ENCODE peak calls at places on chromosomes 11 and 22, in five cellular contexts. T is RWPE1, H is suprapubic skin, B is left lung, X is dorsolateral prefrontal cortex. S is an unnamed sample.

GRCh38 chr11:59582006-59582405 is 33.6 kb downstream of the OSBP start:
- DNase-seq in T (no peak), B (no peak), X (no peak), H (no peak), S (no peak)

GRCh38 chr22:43823353-43823908 is 11.3 kb upstream of the EFCAB6 start:
- DNase-seq in T (no peak), X (no peak), B (peak; percentile 84), H (peak; percentile 38), S (no peak)

GRCh38 chr22:20131593-20131855 is at the start of gene ZDHHC8:
- DNase-seq in B (no peak), X (no peak), H (no peak), T (no peak), S (peak; percentile 54)

GRCh38 chr11:40247023-40247422 is 1212.4 kb downstream of the LRRC4C start:
- DNase-seq in X (no peak), B (no peak), T (no peak), H (no peak), S (no peak)

GRCh38 chr11:119338318-119338890 is 2.3 kb downstream of the C1QTNF5 start:
- DNase-seq in B (no peak), T (peak; percentile 73), X (peak; percentile 79), H (no peak), S (peak; percentile 48)

GRCh38 chr11:20161230-20161918 is 1.1 kb upstream of the DBX1 start:
- DNase-seq in X (no peak), T (no peak), H (no peak), B (no peak), S (no peak)

GRCh38 chr11:113178671-113179070 is 135.7 kb upstream of the TTC12 start:
- DNase-seq in T (no peak), X (no peak), H (no peak), B (no peak), S (no peak)

GRCh38 chr11:8917157-8917820 is 6.3 kb downstream of the AKIP1 start:
- DNase-seq in B (no peak), T (peak; percentile 69), X (no peak), H (no peak), S (no peak)

GRCh38 chr11:35289821-35290220 is 129.5 kb downstream of the SLC1A2 start:
- DNase-seq in X (no peak), B (no peak), T (no peak), H (no peak), S (no peak)

GRCh38 chr11:58731819-58732218 is at the start of gene GLYAT:
- DNase-seq in H (no peak), T (no peak), B (no peak), X (no peak), S (no peak)

GRCh38 chr22:43436536-43437267 is 24.9 kb downstream of the MPPED1 start:
- DNase-seq in T (no peak), H (no peak), B (no peak), X (no peak), S (no peak)

GRCh38 chr11:8692417-8692816 is 9.8 kb downstream of the RPL27A start:
- DNase-seq in H (peak; percentile 11), T (no peak), B (no peak), X (no peak), S (no peak)

GRCh38 chr11:122981388-122982264 is at the start of gene BSX:
- DNase-seq in T (peak; percentile 64), B (peak; percentile 84), X (no peak), H (peak; percentile 63), S (peak; percentile 11)

GRCh38 chr22:23281053-23281405 is 100.7 kb downstream of the BCR start:
- DNase-seq in X (no peak), B (no peak), H (no peak), T (no peak), S (no peak)

GRCh38 chr11:86515297-86516094 is 140.8 kb downstream of the CCDC81 start:
- DNase-seq in T (peak; percentile 86), X (no peak), B (no peak), H (no peak), S (peak; percentile 3)

GRCh38 chr22:49306632-49306975 is 521.1 kb downstream of the BRD1 start:
- DNase-seq in T (no peak), H (peak; percentile 40), B (peak; percentile 68), X (peak; percentile 15), S (no peak)

GRCh38 chr11:113644605-113645004 is 61.5 kb downstream of the TMPRSS5 start:
- DNase-seq in H (no peak), T (no peak), X (no peak), B (no peak), S (no peak)

GRCh38 chr11:34238966-34239365 is 118.8 kb downstream of the ABTB2 start:
- DNase-seq in H (no peak), X (no peak), T (no peak), B (no peak), S (no peak)

GRCh38 chr11:95154514-95154913 is 64.9 kb downstream of the ENDOD1 start:
- DNase-seq in T (peak; percentile 68), B (no peak), H (no peak), X (no peak), S (no peak)

GRCh38 chr11:19237813-19238212 is 2.9 kb downstream of the E2F8 start:
- DNase-seq in T (no peak), B (no peak), H (no peak), X (no peak), S (no peak)

GRCh38 chr22:44098021-44098739 is 74.1 kb downstream of the PARVB start:
- DNase-seq in T (no peak), X (no peak), B (peak; percentile 55), H (no peak), S (no peak)

GRCh38 chr22:44210721-44211120 is 30.0 kb downstream of the PARVG start:
- DNase-seq in T (no peak), H (no peak), B (no peak), X (no peak), S (no peak)

GRCh38 chr11:23284626-23285025 is 424.4 kb upstream of the CCDC179 start:
- DNase-seq in H (no peak), X (no peak), T (no peak), B (no peak), S (no peak)

GRCh38 chr11:10581481-10582019 is 13.1 kb upstream of the LYVE1 start:
- DNase-seq in X (no peak), T (peak; percentile 27), B (peak; percentile 84), H (no peak), S (no peak)

GRCh38 chr22:50527921-50528681 is 1.7 kb downstream of the TYMP start:
- DNase-seq in T (no peak), B (peak; percentile 49), X (no peak), H (no peak), S (no peak)

GRCh38 chr22:37079668-37080171 is 28.2 kb downstream of the KCTD17 start:
- DNase-seq in H (no peak), B (peak; percentile 78), X (no peak), T (no peak), S (no peak)

GRCh38 chr11:60985991-60986915 is 14.8 kb downstream of the CD6 start:
- DNase-seq in X (no peak), H (peak; percentile 65), B (no peak), T (peak; percentile 66), S (no peak)

GRCh38 chr11:88631497-88631896 is 294.0 kb upstream of the CTSC start:
- DNase-seq in X (no peak), H (no peak), B (no peak), T (peak; percentile 20), S (no peak)

GRCh38 chr11:10022764-10023163 is 271.3 kb downstream of the SBF2 start:
- DNase-seq in T (no peak), H (no peak), B (no peak), X (no peak), S (no peak)

GRCh38 chr11:121461843-121462242 is 9.1 kb upstream of the SORL1-AS1 start:
- DNase-seq in H (no peak), X (no peak), B (no peak), T (no peak), S (no peak)

GRCh38 chr11:107928046-107928766 is at the start of gene RAB39A:
- DNase-seq in T (peak; percentile 98), H (peak; percentile 82), X (peak; percentile 95), B (peak; percentile 95), S (peak; percentile 67)

DNA sequence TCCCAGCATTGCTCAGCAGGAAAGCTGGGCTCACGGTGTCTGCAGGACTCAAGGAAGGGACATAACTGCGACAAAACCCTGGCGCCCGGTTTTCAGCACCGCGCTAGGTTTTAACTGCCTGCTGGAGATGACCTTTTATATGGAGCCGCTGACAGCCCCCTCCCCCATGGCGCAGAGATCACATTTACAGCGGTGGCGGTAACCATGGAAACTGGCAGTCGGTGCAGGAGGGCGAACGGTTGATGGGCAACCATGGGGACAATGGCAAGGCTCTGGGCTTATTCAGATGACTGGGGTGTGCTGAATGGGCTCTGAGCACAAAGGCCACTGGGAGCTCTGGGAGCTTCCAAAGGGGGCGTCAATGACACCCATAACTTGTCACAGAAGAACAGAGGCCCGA is 37.2 kb downstream of the CELSR1 start:
- DNase-seq in H (no peak), X (no peak), T (no peak), B (no peak), S (no peak)
- H3K27ac ChIP-seq in H (no peak overlapping the region), X (no peak overlapping the region), T (peak overlapping the region; percentile 86), B (no peak overlapping the region), S (no peak overlapping the region)

GRCh38 chr11:117663389-117663788 is 133.6 kb downstream of the DSCAML1 start:
- DNase-seq in H (no peak), T (no peak), B (peak; percentile 42), X (peak; percentile 67), S (peak; percentile 68)
- H3K27ac ChIP-seq in H (no peak overlapping the region), T (no peak overlapping the region), B (no peak overlapping the region), X (peak overlapping the region; percentile 95), S (peak overlapping the region; percentile 96)

GRCh38 chr11:1781593-1781975 is 17.9 kb upstream of the CTSD start:
- DNase-seq in T (no peak), X (no peak), H (no peak), B (no peak), S (no peak)

GRCh38 chr11:1780700-1781592 is 17.2 kb upstream of the CTSD start:
- DNase-seq in T (no peak), H (peak; percentile 62), B (peak; percentile 95), X (no peak), S (no peak)

GRCh38 chr11:1779034-1779805 is 15.5 kb upstream of the CTSD start:
- DNase-seq in T (no peak), B (no peak), H (peak; percentile 44), X (no peak), S (no peak)

GRCh38 chr11:1778141-1778911 is 14.6 kb upstream of the CTSD start:
- DNase-seq in H (no peak), X (no peak), B (peak; percentile 88), T (no peak), S (no peak)

GRCh38 chr11:1779806-1780699 is 16.3 kb upstream of the CTSD start:
- DNase-seq in X (no peak), H (no peak), T (no peak), B (no peak), S (no peak)
- H3K27ac ChIP-seq in X (no peak overlapping the region), H (no peak overlapping the region), T (peak overlapping the region; percentile 41), B (peak overlapping the region; percentile 97), S (no peak overlapping the region)

GRCh38 chr11:45331839-45332485 is 45.8 kb upstream of the SYT13 start:
- DNase-seq in B (no peak), T (no peak), X (no peak), H (no peak), S (no peak)

GRCh38 chr11:45332486-45332934 is 46.4 kb upstream of the SYT13 start:
- DNase-seq in H (no peak), X (no peak), T (peak; percentile 79), B (no peak), S (no peak)

GRCh38 chr11:45333506-45333971 is 47.4 kb upstream of the SYT13 start:
- DNase-seq in X (no peak), B (no peak), H (no peak), T (peak; percentile 34), S (no peak)

GRCh38 chr11:45334410-45334809 is 48.3 kb upstream of the SYT13 start:
- DNase-seq in H (no peak), B (no peak), T (no peak), X (no peak), S (no peak)

GRCh38 chr11:45333023-45333422 is 46.9 kb upstream of the SYT13 start:
- DNase-seq in B (no peak), H (no peak), T (no peak), X (no peak), S (no peak)
- H3K27ac ChIP-seq in B (peak overlapping the region; percentile 73), H (no peak overlapping the region), T (no peak overlapping the region), X (no peak overlapping the region), S (no peak overlapping the region)

S was measured in caudate nucleus.